ENCODE peak calls at places on chromosomes 11 and 22, in five cellular contexts. One of them, this sample, is unnamed.

GRCh38 chr11:107696140-107696539 is 15.7 kb downstream of the SLN start:
- DNase-seq in lung microvascular endothelial cell: peak
- DNase-seq in T-helper 2 cell: no peak
- DNase-seq in activated CD8-positive, alpha-beta memory T cell treated with anti-CD3 and anti-CD28 coated beads for 48 hours: no peak
- DNase-seq in AG04450: peak
- DNase-seq in this sample: no peak

GRCh38 chr22:29737251-29738117 is 17.7 kb downstream of the CABP7 start:
- DNase-seq in lung microvascular endothelial cell: no peak
- DNase-seq in AG04450: no peak
- DNase-seq in activated CD8-positive, alpha-beta memory T cell treated with anti-CD3 and anti-CD28 coated beads for 48 hours: no peak
- DNase-seq in T-helper 2 cell: no peak
- DNase-seq in this sample: no peak

GRCh38 chr22:47337161-47337621 is 574.7 kb downstream of the TBC1D22A start:
- DNase-seq in activated CD8-positive, alpha-beta memory T cell treated with anti-CD3 and anti-CD28 coated beads for 48 hours: no peak
- DNase-seq in AG04450: peak
- DNase-seq in lung microvascular endothelial cell: peak
- DNase-seq in T-helper 2 cell: no peak
- DNase-seq in this sample: peak

GRCh38 chr22:44336962-44337657 is 24.4 kb upstream of the SHISAL1 start:
- DNase-seq in activated CD8-positive, alpha-beta memory T cell treated with anti-CD3 and anti-CD28 coated beads for 48 hours: no peak
- DNase-seq in lung microvascular endothelial cell: no peak
- DNase-seq in T-helper 2 cell: no peak
- DNase-seq in AG04450: no peak
- DNase-seq in this sample: no peak

GRCh38 chr22:18970180-18970947 is 34.3 kb upstream of the PRODH start:
- DNase-seq in lung microvascular endothelial cell: no peak
- DNase-seq in T-helper 2 cell: no peak
- DNase-seq in AG04450: no peak
- DNase-seq in activated CD8-positive, alpha-beta memory T cell treated with anti-CD3 and anti-CD28 coated beads for 48 hours: no peak
- DNase-seq in this sample: no peak

GRCh38 chr11:45777127-45777969 is 27.6 kb upstream of the SLC35C1 start:
- DNase-seq in AG04450: no peak
- DNase-seq in activated CD8-positive, alpha-beta memory T cell treated with anti-CD3 and anti-CD28 coated beads for 48 hours: no peak
- DNase-seq in T-helper 2 cell: no peak
- DNase-seq in lung microvascular endothelial cell: peak
- DNase-seq in this sample: no peak

GRCh38 chr11:17014321-17014773 is at the start of gene PLEKHA7:
- DNase-seq in AG04450: no peak
- DNase-seq in T-helper 2 cell: no peak
- DNase-seq in activated CD8-positive, alpha-beta memory T cell treated with anti-CD3 and anti-CD28 coated beads for 48 hours: no peak
- DNase-seq in lung microvascular endothelial cell: no peak
- DNase-seq in this sample: no peak

GRCh38 chr22:24466831-24467249 is 28.3 kb upstream of the UPB1 start:
- DNase-seq in activated CD8-positive, alpha-beta memory T cell treated with anti-CD3 and anti-CD28 coated beads for 48 hours: no peak
- DNase-seq in T-helper 2 cell: no peak
- DNase-seq in AG04450: no peak
- DNase-seq in lung microvascular endothelial cell: peak
- DNase-seq in this sample: peak

GRCh38 chr22:41286639-41287091 is 678 bp upstream of the RANGAP1 start:
- DNase-seq in T-helper 2 cell: peak
- DNase-seq in AG04450: no peak
- DNase-seq in activated CD8-positive, alpha-beta memory T cell treated with anti-CD3 and anti-CD28 coated beads for 48 hours: no peak
- DNase-seq in lung microvascular endothelial cell: peak
- DNase-seq in this sample: peak

GRCh38 chr11:61472868-61473267 is 35.7 kb upstream of the LRRC10B start:
- DNase-seq in AG04450: no peak
- DNase-seq in activated CD8-positive, alpha-beta memory T cell treated with anti-CD3 and anti-CD28 coated beads for 48 hours: no peak
- DNase-seq in T-helper 2 cell: no peak
- DNase-seq in lung microvascular endothelial cell: no peak
- DNase-seq in this sample: no peak

GRCh38 chr22:26671317-26672059 is 14.1 kb downstream of the MIAT start:
- DNase-seq in activated CD8-positive, alpha-beta memory T cell treated with anti-CD3 and anti-CD28 coated beads for 48 hours: peak
- DNase-seq in AG04450: no peak
- DNase-seq in lung microvascular endothelial cell: peak
- DNase-seq in T-helper 2 cell: peak
- DNase-seq in this sample: no peak

GRCh38 chr11:31702966-31703365 is 108.2 kb downstream of the PAX6 start:
- DNase-seq in T-helper 2 cell: no peak
- DNase-seq in activated CD8-positive, alpha-beta memory T cell treated with anti-CD3 and anti-CD28 coated beads for 48 hours: no peak
- DNase-seq in AG04450: no peak
- DNase-seq in lung microvascular endothelial cell: peak
- DNase-seq in this sample: no peak

GRCh38 chr22:27628891-27629631 is 172.5 kb downstream of the MN1 start:
- DNase-seq in activated CD8-positive, alpha-beta memory T cell treated with anti-CD3 and anti-CD28 coated beads for 48 hours: no peak
- DNase-seq in AG04450: no peak
- DNase-seq in T-helper 2 cell: no peak
- DNase-seq in lung microvascular endothelial cell: no peak
- DNase-seq in this sample: no peak

GRCh38 chr11:8047382-8047781 is 33.6 kb upstream of the TUB start:
- DNase-seq in AG04450: no peak
- DNase-seq in activated CD8-positive, alpha-beta memory T cell treated with anti-CD3 and anti-CD28 coated beads for 48 hours: no peak
- DNase-seq in lung microvascular endothelial cell: no peak
- DNase-seq in T-helper 2 cell: no peak
- DNase-seq in this sample: no peak

GRCh38 chr11:65891180-65892136 is 985 bp downstream of the CCDC85B start:
- DNase-seq in T-helper 2 cell: no peak
- DNase-seq in lung microvascular endothelial cell: peak
- DNase-seq in AG04450: no peak
- DNase-seq in activated CD8-positive, alpha-beta memory T cell treated with anti-CD3 and anti-CD28 coated beads for 48 hours: no peak
- DNase-seq in this sample: peak

GRCh38 chr22:37420656-37421467 is 6.4 kb downstream of the ELFN2 start:
- DNase-seq in T-helper 2 cell: no peak
- DNase-seq in AG04450: no peak
- DNase-seq in lung microvascular endothelial cell: peak
- DNase-seq in activated CD8-positive, alpha-beta memory T cell treated with anti-CD3 and anti-CD28 coated beads for 48 hours: no peak
- DNase-seq in this sample: peak

GRCh38 chr11:86068138-86068861 is 584 bp downstream of the PICALM start:
- DNase-seq in lung microvascular endothelial cell: peak
- DNase-seq in AG04450: no peak
- DNase-seq in T-helper 2 cell: peak
- DNase-seq in activated CD8-positive, alpha-beta memory T cell treated with anti-CD3 and anti-CD28 coated beads for 48 hours: peak
- DNase-seq in this sample: no peak

GRCh38 chr11:43952401-43953342 is 10.2 kb downstream of the C11orf96 start:
- DNase-seq in T-helper 2 cell: no peak
- DNase-seq in lung microvascular endothelial cell: no peak
- DNase-seq in AG04450: no peak
- DNase-seq in activated CD8-positive, alpha-beta memory T cell treated with anti-CD3 and anti-CD28 coated beads for 48 hours: no peak
- DNase-seq in this sample: no peak

GRCh38 chr11:7609015-7609414 is 64.3 kb downstream of the CYB5R2 start:
- DNase-seq in AG04450: no peak
- DNase-seq in T-helper 2 cell: no peak
- DNase-seq in activated CD8-positive, alpha-beta memory T cell treated with anti-CD3 and anti-CD28 coated beads for 48 hours: no peak
- DNase-seq in lung microvascular endothelial cell: no peak
- DNase-seq in this sample: no peak

GRCh38 chr11:33701831-33702230 is 1.2 kb upstream of the C11orf91 start:
- DNase-seq in activated CD8-positive, alpha-beta memory T cell treated with anti-CD3 and anti-CD28 coated beads for 48 hours: no peak
- DNase-seq in AG04450: no peak
- DNase-seq in T-helper 2 cell: no peak
- DNase-seq in lung microvascular endothelial cell: peak
- DNase-seq in this sample: peak

This sample was measured in dermis microvascular lymphatic vessel endothelial cell.